ENCODE peak calls at places on chromosomes 12 and 14, in ten cellular contexts. Z is left ventricle myocardium inferior; G is activated T-cell treated with anti-CD3 and anti-CD28 coated beads, Interleukin-2, amount 50 U/mL, for 1 hour; T is neural crest cell; X is tibial nerve; N is psoas muscle; Y is Karpas-422; V is stimulated activated CD4-positive, alpha-beta T cell treated with anti-CD3 and anti-CD28 coated beads, Interleukin-15, amount 100 ng/mL, for 24 hours; O is AG10803; H is RPMI7951. A is an unnamed sample.

GRCh38 chr14:102231476-102232347 is 73.3 kb downstream of the MOK start:
- DNase-seq in Z (no peak), N (no peak), Y (no peak), T (no peak), V (no peak), G (no peak), H (no peak), X (no peak), O (no peak), A (peak; percentile 82)

GRCh38 chr12:89529738-89530137 is 3.9 kb upstream of the POC1B start:
- DNase-seq in T (no peak), X (no peak), Y (peak; percentile 82), N (no peak), G (no peak), V (no peak), O (peak; percentile 61), H (peak; percentile 48), Z (no peak), A (peak; percentile 68)

GRCh38 chr14:77097006-77097688 is 911 bp upstream of the CIPC start:
- DNase-seq in T (no peak), N (no peak), G (no peak), X (peak; percentile 54), Z (no peak), Y (no peak), O (peak; percentile 27), H (peak; percentile 25), V (no peak), A (peak; percentile 81)

GRCh38 chr12:105278043-105278697 is 42.2 kb upstream of the APPL2 start:
- DNase-seq in T (no peak), O (peak; percentile 54), X (no peak), G (no peak), Y (peak; percentile 55), H (peak; percentile 34), N (no peak), V (no peak), Z (no peak), A (peak; percentile 18)

GRCh38 chr12:49367381-49368239 is at the start of gene SPATS2:
- DNase-seq in T (peak; percentile 99), X (peak; percentile 86), G (no peak), Z (peak; percentile 96), V (no peak), N (peak; percentile 96), O (no peak), H (peak; percentile 21), Y (no peak), A (no peak)

GRCh38 chr14:100606687-100607610 is 19.7 kb upstream of the BEGAIN start:
- DNase-seq in G (peak; percentile 7), O (no peak), H (no peak), T (no peak), V (no peak), X (no peak), Y (no peak), N (no peak), Z (no peak), A (no peak)

GRCh38 chr14:88385212-88386101 is at the start of gene SPATA7:
- DNase-seq in V (peak; percentile 94), X (peak; percentile 91), Z (peak; percentile 94), O (peak; percentile 80), G (peak; percentile 80), H (peak; percentile 87), T (peak; percentile 92), Y (peak; percentile 97), N (peak; percentile 95), A (peak; percentile 93)

GRCh38 chr12:112684742-112685141 is 106.8 kb upstream of the RPH3A start:
- DNase-seq in Z (no peak), Y (peak; percentile 57), G (no peak), T (no peak), X (no peak), V (no peak), O (no peak), N (no peak), H (no peak), A (no peak)

GRCh38 chr12:126182619-126183236 is 1117.5 kb downstream of the AACS start:
- DNase-seq in G (no peak), T (no peak), V (no peak), O (peak; percentile 21), N (no peak), Y (no peak), X (peak; percentile 44), H (peak; percentile 26), Z (no peak), A (peak; percentile 54)

GRCh38 chr12:49503674-49504180 is 35.1 kb upstream of the KCNH3 start:
- DNase-seq in X (no peak), V (no peak), Y (no peak), G (no peak), Z (no peak), T (no peak), N (no peak), H (no peak), O (no peak), A (no peak)

GRCh38 chr12:125193798-125194562 is 128.7 kb downstream of the AACS start:
- DNase-seq in G (no peak), X (no peak), H (peak; percentile 33), N (no peak), V (no peak), Z (no peak), O (no peak), Y (no peak), T (no peak), A (peak; percentile 22)

GRCh38 chr12:25102402-25102801 is 92.6 kb downstream of the DNAI7 start:
- DNase-seq in Z (no peak), T (no peak), G (no peak), Y (no peak), N (no peak), V (no peak), X (no peak), O (no peak), H (no peak), A (no peak)

GRCh38 chr12:29726321-29726692 is 57.4 kb downstream of the TMTC1 start:
- DNase-seq in Y (no peak), T (no peak), O (no peak), G (no peak), X (no peak), V (no peak), N (no peak), Z (no peak), H (no peak), A (peak; percentile 37)

GRCh38 chr12:67827820-67828383 is 161.3 kb upstream of the IFNG-AS1 start:
- DNase-seq in N (no peak), Y (no peak), X (peak; percentile 33), T (no peak), H (peak; percentile 93), O (peak; percentile 91), Z (no peak), V (peak; percentile 75), G (no peak), A (peak; percentile 93)

GRCh38 chr12:85865905-85866304 is 8.2 kb upstream of the NTS start:
- DNase-seq in Z (peak; percentile 22), H (peak; percentile 27), O (peak; percentile 41), Y (no peak), X (no peak), G (no peak), T (no peak), N (peak; percentile 54), V (no peak), A (peak; percentile 1)

GRCh38 chr14:103209054-103209453 is 85.8 kb downstream of the TNFAIP2 start:
- DNase-seq in X (no peak), Z (no peak), H (no peak), V (no peak), O (peak; percentile 23), N (no peak), T (no peak), Y (no peak), G (no peak), A (no peak)

GRCh38 chr12:122999986-123000420 is 19.5 kb downstream of the ARL6IP4 start:
- DNase-seq in X (no peak), H (no peak), Z (no peak), O (no peak), Y (no peak), T (no peak), G (no peak), V (no peak), N (peak; percentile 43), A (no peak)

GRCh38 chr14:89858084-89858483 is 96.4 kb downstream of the EFCAB11 start:
- DNase-seq in Y (no peak), V (no peak), N (no peak), T (no peak), Z (no peak), X (no peak), O (no peak), H (no peak), G (no peak), A (no peak)

GRCh38 chr14:25048170-25049126 is 1.5 kb downstream of the STXBP6 start:
- DNase-seq in G (no peak), O (peak; percentile 85), Y (no peak), N (peak; percentile 72), T (no peak), V (no peak), X (peak; percentile 50), Z (peak; percentile 45), H (peak; percentile 70), A (peak; percentile 55)

GRCh38 chr12:68106660-68107059 is 52.9 kb downstream of the IFNG start:
- DNase-seq in N (no peak), V (no peak), Z (no peak), X (no peak), H (no peak), G (no peak), O (no peak), T (no peak), Y (no peak), A (no peak)

GRCh38 chr12:4355843-4356327 is 23.6 kb downstream of the FGF23 start:
- DNase-seq in N (peak; percentile 55), G (peak; percentile 55), Z (no peak), T (peak; percentile 50), V (peak; percentile 71), H (peak; percentile 45), O (peak; percentile 3), Y (peak; percentile 85), X (peak; percentile 10), A (peak; percentile 34)

GRCh38 chr12:52360663-52361271 is 6.5 kb downstream of the KRT85 start:
- DNase-seq in G (no peak), T (no peak), X (no peak), O (no peak), N (no peak), Z (no peak), V (no peak), Y (no peak), H (no peak), A (no peak)

GRCh38 chr12:1934831-1935230 is 16.4 kb upstream of the CACNA2D4 start:
- DNase-seq in X (no peak), N (no peak), O (no peak), Z (no peak), V (no peak), T (no peak), G (no peak), Y (no peak), H (no peak), A (no peak)

GRCh38 chr14:89697281-89698060 is 257.1 kb downstream of the EFCAB11 start:
- DNase-seq in X (no peak), O (no peak), T (no peak), V (no peak), N (no peak), G (no peak), Y (no peak), H (no peak), Z (no peak), A (no peak)

GRCh38 chr12:113461666-113462065 is 10.0 kb downstream of the LHX5 start:
- DNase-seq in V (no peak), Y (peak; percentile 76), Z (no peak), H (peak; percentile 22), X (no peak), O (peak; percentile 25), N (no peak), T (no peak), G (no peak), A (no peak)

GRCh38 chr12:52278931-52279682 is 4.7 kb downstream of the KRT86 start:
- DNase-seq in Y (peak; percentile 85), H (peak; percentile 48), O (peak; percentile 72), G (peak; percentile 77), N (peak; percentile 86), T (peak; percentile 91), V (peak; percentile 80), X (peak; percentile 64), Z (peak; percentile 71), A (peak; percentile 74)

GRCh38 chr14:67068246-67068645 is 121.0 kb upstream of the GARIN2 start:
- DNase-seq in N (no peak), H (no peak), V (no peak), T (no peak), X (no peak), G (no peak), O (no peak), Y (no peak), Z (no peak), A (no peak)

GRCh38 chr14:92649934-92650545 is 98.4 kb downstream of the LGMN start:
- DNase-seq in X (peak; percentile 80), Y (no peak), H (peak; percentile 82), V (no peak), N (peak; percentile 72), O (peak; percentile 96), Z (peak; percentile 56), T (no peak), G (no peak), A (no peak)